ENCODE peak calls at places on chromosomes 5 and 9, in six cellular contexts. C, B, X, Q, Y and M are unnamed samples.

GRCh38 chr9:74006935-74007334 is 490.2 kb upstream of the RORB start:
- DNase-seq in C (peak; percentile 27), B (peak; percentile 20), X (no peak), Q (peak; percentile 53), Y (no peak), M (no peak)

GRCh38 chr5:123753349-123754166 is 241.6 kb downstream of the CSNK1G3 start:
- DNase-seq in C (no peak), B (no peak), X (no peak), Q (no peak), Y (no peak), M (no peak)

GRCh38 chr5:15013654-15014463 is 142.3 kb upstream of the ANKH start:
- DNase-seq in C (no peak), B (peak; percentile 73), X (peak; percentile 80), Q (peak; percentile 75), Y (peak; percentile 36), M (no peak)

GRCh38 chr9:137128158-137129088 is 10.5 kb upstream of the GRIN1 start:
- DNase-seq in C (no peak), B (no peak), X (no peak), Q (no peak), Y (no peak), M (no peak)

GRCh38 chr5:178160176-178160575 is 6.5 kb upstream of the NHP2 start:
- DNase-seq in C (no peak), B (no peak), X (no peak), Q (no peak), Y (no peak), M (no peak)

GRCh38 chr9:134825025-134825424 is 55.6 kb upstream of the FCN2 start:
- DNase-seq in C (no peak), B (no peak), X (no peak), Q (no peak), Y (no peak), M (no peak)

GRCh38 chr5:135393691-135394090 is 5.3 kb downstream of the MACROH2A1 start:
- DNase-seq in C (no peak), B (peak; percentile 84), X (peak; percentile 79), Q (no peak), Y (no peak), M (no peak)

GRCh38 chr9:130866474-130866965 is 30.1 kb downstream of the QRFP start:
- DNase-seq in C (peak; percentile 93), B (peak; percentile 93), X (peak; percentile 89), Q (peak; percentile 98), Y (peak; percentile 87), M (peak; percentile 98)

GRCh38 chr5:136424835-136425694 is 59.7 kb upstream of the TRPC7 start:
- DNase-seq in C (peak; percentile 89), B (peak; percentile 40), X (peak; percentile 33), Q (peak; percentile 89), Y (peak; percentile 79), M (peak; percentile 84)

GRCh38 chr9:132171702-132172101 is 9.8 kb downstream of the NTNG2 start:
- DNase-seq in C (no peak), B (no peak), X (no peak), Q (no peak), Y (no peak), M (no peak)

GRCh38 chr9:98323051-98323830 is 67.8 kb upstream of the TBC1D2 start:
- DNase-seq in C (no peak), B (no peak), X (no peak), Q (no peak), Y (no peak), M (no peak)

GRCh38 chr9:33415152-33416038 is 13.0 kb upstream of the AQP7 start:
- DNase-seq in C (peak; percentile 88), B (peak; percentile 39), X (peak; percentile 22), Q (peak; percentile 85), Y (peak; percentile 51), M (peak; percentile 68)

GRCh38 chr5:67267522-67268232 is 71.1 kb upstream of the CD180 start:
- DNase-seq in C (no peak), B (peak; percentile 22), X (no peak), Q (no peak), Y (no peak), M (peak; percentile 52)

GRCh38 chr5:85293139-85293785 is 908.6 kb upstream of the EDIL3 start:
- DNase-seq in C (no peak), B (peak; percentile 32), X (peak; percentile 0), Q (no peak), Y (no peak), M (no peak)

GRCh38 chr9:98010450-98010849 is 27.3 kb downstream of the ANP32B start:
- DNase-seq in C (peak; percentile 48), B (peak; percentile 13), X (peak; percentile 64), Q (peak; percentile 59), Y (no peak), M (peak; percentile 84)

GRCh38 chr9:113564804-113565237 is 101.3 kb downstream of the RGS3 start:
- DNase-seq in C (peak; percentile 76), B (peak; percentile 82), X (peak; percentile 61), Q (peak; percentile 80), Y (no peak), M (no peak)

GRCh38 chr9:114050646-114051045 is 27.5 kb downstream of the AMBP start:
- DNase-seq in C (no peak), B (no peak), X (no peak), Q (no peak), Y (no peak), M (no peak)

GRCh38 chr9:122397749-122398148 is 26.9 kb downstream of the PTGS1 start:
- DNase-seq in C (no peak), B (no peak), X (no peak), Q (no peak), Y (no peak), M (no peak)

GRCh38 chr9:81893929-81894328 is 34.3 kb upstream of the SPATA31D4 start:
- DNase-seq in C (no peak), B (peak; percentile 26), X (peak; percentile 69), Q (no peak), Y (no peak), M (no peak)

GRCh38 chr9:19023078-19023477 is 9.9 kb downstream of the SAXO1 start:
- DNase-seq in C (no peak), B (no peak), X (no peak), Q (no peak), Y (no peak), M (no peak)

GRCh38 chr9:111301195-111301594 is 28.8 kb downstream of the OR2K2 start:
- DNase-seq in C (no peak), B (peak; percentile 88), X (peak; percentile 67), Q (no peak), Y (no peak), M (no peak)

GRCh38 chr9:20815923-20816703 is 132.1 kb downstream of the FOCAD start:
- DNase-seq in C (no peak), B (no peak), X (no peak), Q (no peak), Y (no peak), M (no peak)

DNA sequence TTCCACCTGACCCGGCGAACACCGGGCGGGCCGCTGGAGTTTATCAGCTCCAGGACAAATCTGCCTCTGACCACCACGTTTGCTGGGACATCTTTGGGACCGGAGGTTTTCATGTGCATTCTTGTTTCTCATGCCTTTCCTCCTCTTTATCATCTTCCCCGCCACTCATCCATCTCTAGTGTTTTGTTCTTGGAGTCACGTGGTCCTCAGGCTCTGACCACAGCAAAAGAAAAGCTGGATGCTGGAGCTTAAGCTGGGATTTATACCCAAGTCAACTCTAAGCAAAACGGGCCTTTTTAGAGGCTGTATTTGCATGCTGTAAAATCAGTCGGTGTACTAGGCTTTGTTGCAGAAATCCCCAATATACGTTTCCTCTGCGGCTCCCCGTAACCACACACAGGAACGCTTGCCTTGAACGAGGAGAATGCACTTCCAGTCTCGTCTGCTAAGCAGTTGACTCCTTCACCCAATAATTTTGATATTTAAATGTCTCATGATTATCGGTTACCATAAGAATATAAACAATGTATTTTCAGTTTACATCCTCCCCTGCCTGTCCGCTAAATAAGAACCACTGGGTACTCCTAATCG is 642 bp upstream of the NDUFS6 start:
- DNase-seq in C (no peak), B (peak; percentile 58), X (no peak), Q (peak; percentile 37), Y (peak; percentile 57), M (no peak)
- H3K4ac ChIP-seq in C (no peak overlapping the region), B (peak overlapping the region; percentile 65), X (peak overlapping the region; percentile 78), Q (no peak overlapping the region), Y (no peak overlapping the region), M (no peak overlapping the region)

GRCh38 chr9:14499976-14500375 is 186.0 kb upstream of the NFIB start:
- DNase-seq in C (no peak), B (no peak), X (no peak), Q (no peak), Y (no peak), M (no peak)
- H3K27ac ChIP-seq in C (no peak overlapping the region), B (no peak overlapping the region), X (no peak overlapping the region), Q (no peak overlapping the region), Y (no peak overlapping the region), M (no peak overlapping the region)

DNA sequence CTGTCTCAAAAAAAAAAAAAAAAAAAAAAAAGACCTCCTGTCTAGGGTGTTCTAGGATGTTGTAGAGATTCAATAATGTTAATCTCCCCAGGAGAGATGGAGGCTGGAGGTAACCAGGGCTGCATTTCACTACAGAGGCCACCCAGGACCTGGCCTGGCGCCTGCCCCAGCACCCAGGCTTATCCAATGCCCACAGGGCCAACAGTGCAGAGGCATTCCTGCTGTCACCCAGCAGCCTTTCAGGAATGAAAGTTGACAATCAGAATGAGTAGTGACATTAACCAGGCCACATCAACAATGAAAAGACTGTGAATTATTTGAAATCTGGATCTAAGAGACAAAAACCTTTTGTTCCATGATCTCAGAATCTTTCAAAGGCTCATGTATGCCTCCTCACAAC is 36.2 kb upstream of the GABRP start:
- DNase-seq in C (peak; percentile 17), B (no peak), X (no peak), Q (no peak), Y (no peak), M (no peak)
- H3K4ac ChIP-seq in C (no peak overlapping the region), B (no peak overlapping the region), X (no peak overlapping the region), Q (no peak overlapping the region), Y (no peak overlapping the region), M (no peak overlapping the region)

DNA sequence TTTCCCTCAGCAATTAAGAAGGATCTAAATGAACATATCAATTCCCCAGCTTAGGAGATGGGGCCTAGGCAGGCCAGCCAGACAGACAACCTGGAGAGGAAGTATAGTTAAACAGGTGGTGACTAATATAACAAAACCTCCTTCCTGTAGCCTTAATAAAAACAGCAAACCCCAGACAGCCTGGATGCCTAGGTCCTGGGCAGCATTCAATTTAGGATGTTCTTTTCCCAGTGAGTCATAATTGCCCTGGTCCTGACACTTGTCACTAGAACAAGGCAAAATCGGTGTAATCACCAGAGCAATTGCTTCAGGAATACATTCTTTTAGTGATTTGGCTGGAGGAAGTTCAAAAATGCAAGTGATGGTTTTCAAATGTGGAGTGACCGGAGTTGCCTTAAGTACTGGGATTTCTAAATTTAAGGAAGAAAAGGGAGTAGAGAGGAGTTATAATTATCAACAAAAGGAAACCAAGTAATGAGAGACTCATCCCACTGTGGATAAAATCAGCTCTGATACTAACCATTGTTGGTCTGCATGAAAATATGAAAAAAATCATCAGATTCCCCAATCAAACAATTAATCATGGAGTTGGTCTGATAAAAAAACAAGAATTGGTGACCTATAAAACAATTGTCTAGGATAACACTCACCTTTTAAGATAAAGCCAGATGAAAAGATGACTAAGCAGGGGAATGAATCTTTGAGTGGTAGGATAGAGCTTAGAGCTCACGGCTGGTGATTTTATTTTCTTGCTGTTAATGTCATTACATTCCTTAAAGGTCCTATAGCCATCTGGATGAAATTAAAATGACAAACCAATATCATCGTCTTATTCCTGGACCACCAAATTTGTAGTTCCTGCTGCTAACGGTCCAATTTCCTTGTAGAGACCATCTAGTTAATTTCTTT is 39.0 kb upstream of the TARS1 start:
- DNase-seq in C (no peak), B (peak; percentile 25), X (peak; percentile 64), Q (peak; percentile 7), Y (no peak), M (peak; percentile 9)
- H3K27ac ChIP-seq in C (no peak overlapping the region), B (no peak overlapping the region), X (peak overlapping the region; percentile 4), Q (no peak overlapping the region), Y (no peak overlapping the region), M (peak overlapping the region; percentile 48)